ENCODE peak calls at places on chromosomes 6 and 20, in seven cellular contexts. J is breast epithelium, L is body of pancreas, V is prostate gland, K is upper lobe of left lung, S is sigmoid colon, P is heart left ventricle. F is an unnamed sample.
A peak's percentile ranks its signal among the peaks of the same experiment; 100 is the strongest.

GRCh38 chr6:34589140-34589539 is 33.0 kb upstream of the SPDEF start:
- DNase-seq in J (no peak), L (no peak), V (no peak), K (no peak), S (peak; percentile 41), P (no peak), F (no peak)

GRCh38 chr20:25206063-25206403 is 10.5 kb downstream of the ENTPD6 start:
- DNase-seq in J (no peak), L (no peak), V (no peak), K (no peak), S (no peak), P (no peak), F (no peak)

GRCh38 chr20:40945754-40946451 is 82.7 kb upstream of the TOP1 start:
- DNase-seq in J (no peak), L (peak; percentile 42), V (peak; percentile 41), K (peak; percentile 37), S (peak; percentile 60), P (no peak), F (no peak)

GRCh38 chr6:142551145-142551811 is 249.5 kb downstream of the ADGRG6 start:
- DNase-seq in J (no peak), L (no peak), V (peak; percentile 35), K (no peak), S (no peak), P (no peak), F (no peak)

GRCh38 chr6:16713597-16713996 is 47.7 kb downstream of the ATXN1 start:
- DNase-seq in J (no peak), L (no peak), V (peak; percentile 65), K (no peak), S (no peak), P (no peak), F (no peak)

GRCh38 chr20:16493486-16493885 is 79.8 kb downstream of the KIF16B start:
- DNase-seq in J (no peak), L (no peak), V (no peak), K (no peak), S (no peak), P (no peak), F (no peak)

GRCh38 chr6:42394881-42395620 is 56.7 kb downstream of the TRERF1 start:
- DNase-seq in J (no peak), L (peak; percentile 22), V (no peak), K (peak; percentile 69), S (no peak), P (no peak), F (peak; percentile 30)

GRCh38 chr6:125789576-125790402 is 971 bp upstream of the NCOA7 start:
- DNase-seq in J (no peak), L (peak; percentile 44), V (peak; percentile 17), K (peak; percentile 75), S (peak; percentile 89), P (peak; percentile 49), F (peak; percentile 43)

GRCh38 chr6:77740380-77740779 is 87.5 kb downstream of the MEI4 start:
- DNase-seq in J (no peak), L (no peak), V (no peak), K (no peak), S (no peak), P (no peak), F (no peak)

GRCh38 chr6:127462391-127462790 is 3.2 kb upstream of the KIAA0408 start:
- DNase-seq in J (no peak), L (no peak), V (no peak), K (no peak), S (no peak), P (no peak), F (no peak)

GRCh38 chr6:32700391-32701040 is 34.1 kb upstream of the HLA-DQB1 start:
- DNase-seq in J (no peak), L (peak; percentile 51), V (peak; percentile 28), K (peak; percentile 60), S (no peak), P (no peak), F (no peak)

GRCh38 chr6:41527721-41528408 is 18.3 kb upstream of the FOXP4 start:
- DNase-seq in J (no peak), L (no peak), V (no peak), K (no peak), S (no peak), P (no peak), F (no peak)

GRCh38 chr20:17712708-17713107 is 12.9 kb downstream of the BANF2 start:
- DNase-seq in J (no peak), L (no peak), V (no peak), K (no peak), S (no peak), P (no peak), F (no peak)

GRCh38 chr6:30724906-30725667 is 4.9 kb downstream of the TUBB start:
- DNase-seq in J (no peak), L (no peak), V (no peak), K (no peak), S (no peak), P (no peak), F (no peak)

GRCh38 chr6:31074406-31074805 is 38.0 kb downstream of the C6orf15 start:
- DNase-seq in J (no peak), L (no peak), V (no peak), K (no peak), S (no peak), P (no peak), F (no peak)

GRCh38 chr6:2999621-3000455 is at the start of gene NQO2:
- DNase-seq in J (peak; percentile 87), L (peak; percentile 93), V (peak; percentile 91), K (peak; percentile 95), S (peak; percentile 96), P (peak; percentile 95), F (peak; percentile 97)

GRCh38 chr6:33974030-33974429 is 170.2 kb upstream of the MLN start:
- DNase-seq in J (no peak), L (no peak), V (no peak), K (no peak), S (no peak), P (no peak), F (no peak)

GRCh38 chr20:8662433-8662954 is 406.4 kb upstream of the PLCB4 start:
- DNase-seq in J (no peak), L (no peak), V (no peak), K (no peak), S (no peak), P (no peak), F (no peak)

GRCh38 chr6:47112311-47112710 is 70.2 kb upstream of the ADGRF1 start:
- DNase-seq in J (no peak), L (no peak), V (no peak), K (no peak), S (no peak), P (no peak), F (no peak)

GRCh38 chr6:111846511-111847409 is 26.5 kb downstream of the FYN start:
- DNase-seq in J (no peak), L (no peak), V (no peak), K (no peak), S (peak; percentile 75), P (peak; percentile 71), F (no peak)

GRCh38 chr6:105428342-105428957 is 25.6 kb upstream of the PREP start:
- DNase-seq in J (no peak), L (no peak), V (no peak), K (no peak), S (no peak), P (no peak), F (no peak)

GRCh38 chr6:160832422-160832821 is 130.4 kb downstream of the PLG start:
- DNase-seq in J (no peak), L (no peak), V (no peak), K (no peak), S (no peak), P (no peak), F (no peak)

GRCh38 chr6:123091091-123091895 is 95.3 kb downstream of the CLVS2 start:
- DNase-seq in J (no peak), L (peak; percentile 4), V (peak; percentile 78), K (no peak), S (no peak), P (no peak), F (no peak)

GRCh38 chr6:155061381-155061780 is 66.3 kb downstream of the TIAM2 start:
- DNase-seq in J (no peak), L (no peak), V (no peak), K (no peak), S (no peak), P (no peak), F (no peak)

GRCh38 chr6:75412937-75413662 is 80.5 kb downstream of the FILIP1 start:
- DNase-seq in J (no peak), L (no peak), V (no peak), K (no peak), S (no peak), P (no peak), F (no peak)
- H3K27ac ChIP-seq in J (no peak overlapping the region), L (no peak overlapping the region), V (no peak overlapping the region), K (no peak overlapping the region), S (no peak overlapping the region), P (peak overlapping the region; percentile 29), F (no peak overlapping the region)

GRCh38 chr6:54440549-54440948 is 132.3 kb downstream of the TINAG start:
- DNase-seq in J (no peak), L (no peak), V (no peak), K (no peak), S (no peak), P (no peak), F (no peak)

GRCh38 chr6:54441687-54442248 is 133.5 kb downstream of the TINAG start:
- DNase-seq in J (no peak), L (no peak), V (no peak), K (no peak), S (no peak), P (no peak), F (no peak)

GRCh38 chr6:54445207-54445606 is 137.0 kb downstream of the TINAG start:
- DNase-seq in J (no peak), L (no peak), V (no peak), K (no peak), S (no peak), P (no peak), F (no peak)

DNA sequence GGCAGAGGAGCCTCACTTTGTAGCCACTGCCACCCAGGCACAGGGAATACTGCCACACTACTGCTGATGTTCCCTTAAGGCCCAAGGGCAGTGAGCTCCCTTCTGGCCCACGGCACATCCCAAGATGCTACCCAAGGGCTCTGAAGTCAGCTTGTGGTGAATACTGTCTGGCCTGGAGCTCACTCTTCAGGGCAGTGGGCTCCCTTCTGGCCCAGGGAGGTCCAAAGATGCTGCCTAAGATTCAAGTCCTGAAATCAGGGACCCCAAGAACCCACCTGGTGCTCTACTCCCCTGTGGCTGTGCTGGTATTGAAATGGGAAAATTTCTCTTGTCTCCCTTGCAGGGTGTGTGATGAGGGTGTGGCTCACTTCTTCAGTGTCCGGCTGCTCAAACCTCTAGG is 132.8 kb downstream of the TINAG start:
- DNase-seq in J (no peak), L (no peak), V (no peak), K (no peak), S (no peak), P (no peak), F (no peak)
- TF ChIP-seq POLR2A in J (no peak), L (no peak), V (no peak), K (no peak), S (no peak), P (no peak), F (no peak)

GRCh38 chr6:89940225-89941027 is 46.2 kb downstream of the GJA10 start:
- DNase-seq in J (peak; percentile 68), L (peak; percentile 88), V (peak; percentile 90), K (peak; percentile 73), S (peak; percentile 82), P (peak; percentile 58), F (peak; percentile 87)
- H3K27ac ChIP-seq in J (peak overlapping the region; percentile 37), L (no peak overlapping the region), V (peak overlapping the region; percentile 82), K (peak overlapping the region; percentile 35), S (no peak overlapping the region), P (no peak overlapping the region), F (no peak overlapping the region)

DNA sequence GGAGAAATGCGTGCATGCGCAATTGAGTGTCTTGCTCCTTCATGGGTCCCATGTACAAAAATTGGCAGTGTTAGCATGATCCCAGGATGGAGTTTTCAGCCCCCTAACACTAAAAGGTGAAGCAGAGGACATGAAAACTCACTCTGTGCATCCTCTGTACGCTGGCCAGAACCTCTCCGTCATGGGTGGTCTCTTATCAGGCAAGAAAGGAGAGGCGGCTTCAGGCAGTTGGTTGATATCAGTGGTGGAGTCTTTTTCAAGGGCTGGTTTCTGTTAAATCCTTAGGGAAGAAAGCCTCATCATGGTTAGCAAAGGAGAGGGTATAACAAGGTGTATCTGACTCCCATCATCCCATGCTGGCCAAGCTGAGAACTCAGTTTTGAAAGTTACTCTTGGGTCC is 21.4 kb upstream of the PDCD2 start:
- DNase-seq in J (no peak), L (no peak), V (no peak), K (no peak), S (no peak), P (no peak), F (no peak)
- TF ChIP-seq POLR2A in J (no peak), L (no peak), V (no peak), K (no peak), S (no peak), P (no peak), F (no peak)